ENCODE peak calls at places on chromosomes 5 and 9, in four cellular contexts. E, R, Z and W are unnamed samples. For H3K4me1, the result is how much of the 10 kb centered on the place peaks cover.

GRCh38 chr9:83754383-83754977 is 46.7 kb upstream of the UBQLN1 start:
- DNase-seq in Z (no peak), R (no peak), E (no peak), W (no peak)

GRCh38 chr9:33255006-33255405 is 9.5 kb downstream of the BAG1 start:
- DNase-seq in E (no peak), R (no peak), Z (no peak), W (no peak)

GRCh38 chr9:96293481-96293880 is 8.5 kb downstream of the HSD17B3 start:
- DNase-seq in R (no peak), Z (no peak), E (peak), W (no peak)

GRCh38 chr5:171850354-171850947 is 64.8 kb downstream of the SMIM23 start:
- DNase-seq in Z (no peak), R (peak), E (peak), W (no peak)

GRCh38 chr9:113770396-113770795 is 105.7 kb upstream of the ZNF618 start:
- DNase-seq in E (no peak), Z (peak), R (no peak), W (no peak)

GRCh38 chr9:89522261-89522978 is 24.5 kb upstream of the SEMA4D start:
- DNase-seq in R (no peak), Z (peak), E (no peak), W (no peak)

GRCh38 chr9:84371737-84372136 is 31.2 kb upstream of the SLC28A3 start:
- DNase-seq in R (no peak), Z (peak), E (peak), W (no peak)

GRCh38 chr5:5239191-5239590 is 99.1 kb downstream of the ADAMTS16 start:
- DNase-seq in Z (no peak), R (no peak), E (no peak), W (no peak)

GRCh38 chr5:16540421-16540820 is 74.8 kb upstream of the ZNF622 start:
- DNase-seq in Z (no peak), R (no peak), E (peak), W (no peak)

GRCh38 chr5:62043289-62044274 is 262.4 kb upstream of the KIF2A start:
- DNase-seq in E (no peak), Z (no peak), R (no peak), W (no peak)

GRCh38 chr5:34771076-34771475 is 67.9 kb upstream of the TTC23L start:
- DNase-seq in Z (no peak), R (no peak), E (no peak), W (no peak)

GRCh38 chr5:10317825-10318682 is 10.4 kb upstream of the CMBL start:
- DNase-seq in R (no peak), E (no peak), Z (no peak), W (no peak)

GRCh38 chr9:98284754-98285153 is 29.3 kb upstream of the TBC1D2 start:
- DNase-seq in E (no peak), Z (no peak), R (no peak), W (no peak)

GRCh38 chr5:69368458-69369368 is 607 bp downstream of the AK6 start:
- DNase-seq in Z (no peak), E (peak), R (peak), W (no peak)

GRCh38 chr5:186091-187041 is 4.9 kb upstream of the LRRC14B start:
- DNase-seq in E (no peak), R (no peak), Z (no peak), W (no peak)

GRCh38 chr5:21919417-21920022 is 933.6 kb downstream of the CDH12 start:
- DNase-seq in R (no peak), Z (no peak), E (peak), W (no peak)

GRCh38 chr5:150781706-150782614 is 3.4 kb downstream of the SMIM3 start:
- DNase-seq in E (peak), R (peak), Z (no peak), W (peak)

GRCh38 chr9:105258225-105258737 is 13.8 kb downstream of the SLC44A1 start:
- DNase-seq in R (no peak), E (no peak), Z (no peak), W (no peak)

GRCh38 chr5:158700231-158700996 is 399.3 kb downstream of the EBF1 start:
- DNase-seq in R (peak), Z (no peak), E (peak), W (no peak)

GRCh38 chr5:32909207-32909606 is 198.1 kb downstream of the NPR3 start:
- DNase-seq in Z (no peak), E (peak), R (no peak), W (no peak)

GRCh38 chr5:10838038-10838437 is 77.0 kb upstream of the DAP start:
- DNase-seq in Z (no peak), R (no peak), E (no peak), W (no peak)

GRCh38 chr5:157558089-157558595 is 17.4 kb downstream of the ADAM19 start:
- DNase-seq in Z (no peak), E (peak), R (no peak), W (no peak)

GRCh38 chr9:7266911-7267555 is 509.3 kb downstream of the KDM4C start:
- DNase-seq in Z (no peak), R (no peak), E (no peak), W (no peak)

GRCh38 chr9:131203438-131204219 is 72.7 kb downstream of the FAM78A start:
- DNase-seq in R (no peak), E (no peak), Z (no peak), W (no peak)

GRCh38 chr5:157574456-157575095 is 999 bp downstream of the ADAM19 start:
- DNase-seq in R (peak), Z (no peak), E (peak), W (no peak)

GRCh38 chr5:67305913-67306710 is 109.5 kb upstream of the CD180 start:
- DNase-seq in E (peak), R (no peak), Z (no peak), W (no peak)

GRCh38 chr5:68255305-68256130 is 40.0 kb downstream of the PIK3R1 start:
- DNase-seq in Z (no peak), R (no peak), E (no peak), W (no peak)

GRCh38 chr5:73691301-73691700 is 65.3 kb downstream of the ARHGEF28 start:
- DNase-seq in Z (no peak), E (peak), R (no peak), W (no peak)

GRCh38 chr9:118736406-118736805 is 632.8 kb downstream of the BRINP1 start:
- DNase-seq in Z (no peak), E (no peak), R (no peak), W (no peak)

GRCh38 chr5:43215073-43215631 is 23.1 kb downstream of the NIM1K start:
- DNase-seq in R (no peak), E (peak), Z (peak), W (no peak)

GRCh38 chr9:81906656-81907055 is 21.6 kb upstream of the SPATA31D4 start:
- DNase-seq in R (no peak), E (peak), Z (no peak), W (no peak)

GRCh38 chr5:178786859-178787499 is 56.5 kb upstream of the ZNF354A start:
- DNase-seq in E (peak), R (peak), Z (peak), W (no peak)

GRCh38 chr9:3434594-3434993 is 91.2 kb downstream of the RFX3 start:
- DNase-seq in Z (no peak), E (peak), R (no peak), W (no peak)

GRCh38 chr9:91844170-91844569 is 105.9 kb downstream of the ROR2 start:
- DNase-seq in Z (no peak), E (peak), R (no peak), W (no peak)

GRCh38 chr5:3010953-3011763 is 259.7 kb upstream of the IRX2 start:
- DNase-seq in Z (no peak), E (no peak), R (no peak), W (no peak)

GRCh38 chr5:1564182-1564748 is 40.5 kb upstream of the LPCAT1 start:
- DNase-seq in R (no peak), Z (peak), E (peak), W (peak)

GRCh38 chr5:163976691-163977090 is 471.3 kb downstream of the MAT2B start:
- DNase-seq in R (no peak), Z (no peak), E (peak), W (no peak)

GRCh38 chr9:35728041-35728971 is 3.7 kb downstream of the TLN1 start:
- DNase-seq in E (peak), Z (peak), R (peak), W (peak)

GRCh38 chr5:17143335-17143734 is 74.1 kb upstream of the BASP1 start:
- DNase-seq in R (no peak), E (no peak), Z (no peak), W (no peak)

GRCh38 chr9:94140418-94140780 is 56.1 kb downstream of the PTPDC1 start:
- DNase-seq in Z (no peak), R (no peak), E (no peak), W (no peak)
- H3K4me1 ChIP-seq in Z (under half), R (under half), E (under half), W (under half)

DNA sequence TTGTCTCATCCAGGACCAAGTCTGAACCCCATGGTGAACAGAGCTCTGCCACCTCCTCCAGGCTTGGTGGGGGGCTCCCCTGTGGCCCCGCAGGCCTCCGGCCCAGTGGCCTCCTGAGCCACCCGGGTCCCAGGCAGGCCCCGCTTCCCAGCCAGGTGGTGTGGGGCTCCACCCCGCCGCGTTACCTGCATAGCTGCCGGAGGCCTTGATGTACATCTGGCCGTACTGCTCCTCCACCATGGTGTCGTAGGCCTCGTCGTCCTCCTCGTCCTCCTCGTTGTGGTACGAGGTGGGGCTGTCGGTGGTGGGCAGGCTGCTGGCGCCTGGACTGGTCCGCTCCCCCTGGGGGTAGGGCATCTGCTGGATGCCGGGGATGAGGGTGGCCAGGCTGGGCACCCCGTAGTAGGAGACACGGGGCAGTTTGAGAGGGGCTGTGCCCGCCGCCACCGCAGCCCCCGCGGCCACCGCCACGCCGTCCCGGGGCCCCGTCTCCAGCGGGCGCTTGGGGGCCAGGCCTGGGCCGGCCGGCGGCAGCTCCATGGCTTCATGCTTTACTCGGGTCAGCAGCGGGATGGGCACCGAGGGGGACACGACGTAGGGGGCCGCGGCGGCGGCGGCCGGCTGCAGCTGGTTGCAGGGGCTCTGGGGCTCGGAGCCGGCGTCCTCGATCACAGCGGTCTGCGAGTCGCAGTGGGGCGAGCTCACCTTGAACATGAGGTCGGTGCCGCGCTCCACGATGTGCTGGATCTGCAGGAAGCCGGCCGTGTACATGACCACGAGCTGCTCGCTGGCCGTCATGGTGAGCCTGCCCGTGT is 45.4 kb downstream of the NACC2 start:
- DNase-seq in R (no peak), Z (no peak), E (no peak), W (peak)
- H3K4me1 ChIP-seq in R (under half), Z (under half), E (under half), W (half or more)

GRCh38 chr9:133754187-133754586 is 16.0 kb upstream of the SARDH start:
- DNase-seq in Z (no peak), R (no peak), E (no peak), W (no peak)

GRCh38 chr9:133758228-133758627 is 20.1 kb upstream of the SARDH start:
- DNase-seq in E (no peak), R (no peak), Z (no peak), W (no peak)

GRCh38 chr9:133747309-133747708 is 9.2 kb upstream of the SARDH start:
- DNase-seq in R (no peak), E (no peak), Z (no peak), W (no peak)

GRCh38 chr9:133750927-133751649 is 12.9 kb upstream of the SARDH start:
- DNase-seq in R (no peak), Z (no peak), E (no peak), W (peak)

GRCh38 chr9:133752739-133753446 is 14.7 kb upstream of the SARDH start:
- DNase-seq in Z (no peak), R (no peak), E (no peak), W (no peak)
- H3K4me1 ChIP-seq in Z (under half), R (under half), E (under half), W (under half)

GRCh38 chr9:129467739-129468666 is 152.9 kb downstream of the C9orf50 start:
- DNase-seq in E (no peak), R (no peak), Z (no peak), W (no peak)
- H3K4me1 ChIP-seq in E (under half), R (under half), Z (under half), W (under half)

DNA sequence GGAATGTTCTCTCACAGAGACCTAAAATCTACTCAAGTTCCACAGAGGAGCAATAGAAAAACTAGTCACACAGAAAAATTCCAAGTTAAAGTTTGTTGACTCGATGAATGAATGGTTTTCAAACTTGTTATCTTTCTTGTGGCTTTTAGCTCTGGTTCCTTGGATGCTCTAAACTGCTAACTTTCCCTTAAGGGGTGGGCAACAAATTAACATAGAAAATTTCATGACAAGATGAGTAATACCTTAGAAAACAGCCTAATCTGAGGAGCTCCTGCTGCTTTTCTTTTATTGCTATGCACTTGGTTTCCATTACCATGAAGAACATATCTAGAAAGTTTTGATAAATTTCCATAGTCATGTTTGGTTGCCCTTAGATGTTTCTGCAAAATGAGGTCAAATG is 100.2 kb upstream of the CCDC112 start:
- DNase-seq in R (no peak), Z (no peak), E (no peak), W (no peak)
- H3K4me1 ChIP-seq in R (under half), Z (under half), E (under half), W (under half)

DNA sequence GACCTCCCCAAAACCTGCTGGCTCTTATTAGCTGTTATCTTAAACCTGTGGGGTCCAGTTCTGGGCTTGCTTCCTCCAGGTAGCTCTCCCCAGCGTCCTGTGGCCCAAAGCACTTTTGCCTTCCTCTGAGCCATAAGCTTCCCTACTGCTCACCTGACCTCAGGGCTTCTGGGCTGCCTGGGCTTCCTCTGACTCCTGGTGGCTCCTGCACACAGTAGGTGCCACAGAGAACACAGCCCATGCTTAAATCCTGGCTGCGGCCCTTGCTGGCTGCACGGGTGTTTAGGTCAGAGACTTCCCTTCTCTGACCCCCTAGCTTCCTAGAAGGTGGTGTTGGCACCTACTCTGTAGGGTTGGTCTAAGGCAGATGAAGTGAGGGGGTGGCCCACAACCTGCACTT is 2.5 kb downstream of the RALGDS start:
- DNase-seq in R (no peak), E (no peak), Z (no peak), W (no peak)
- H3K4me1 ChIP-seq in R (under half), E (under half), Z (half or more), W (under half)

GRCh38 chr5:179799644-179799973 is 5.8 kb downstream of the LTC4S start:
- DNase-seq in R (no peak), E (no peak), Z (no peak), W (no peak)
- H3K4me1 ChIP-seq in R (under half), E (under half), Z (under half), W (under half)

GRCh38 chr9:120902286-120902685 is 24.3 kb downstream of the TRAF1 start:
- DNase-seq in E (no peak), Z (no peak), R (no peak), W (no peak)
- H3K4me1 ChIP-seq in E (under half), Z (under half), R (under half), W (under half)